ENCODE peak calls at places on chromosomes 1 and 21, in ten cellular contexts. F is activated CD4-positive, alpha-beta T cell treated with anti-CD3 and anti-CD28 coated beads, Interleukin-2, amount 10 ng/mL, durations not matched to agents 7 days and 5 days; B is HTR-8/SVneo; T is right lobe of liver; H is stimulated activated CD4-positive, alpha-beta T cell treated with anti-CD3 and anti-CD28 coated beads, Interleukin-1b, Interleukin-23, amount 100 ng/mL, for 1 hour; M is ACHN; Z is OCI-M1; N is brain microvascular endothelial cell; J is RCC 7860; Q is CD8-positive, alpha-beta memory T cell. S is an unnamed sample.

GRCh38 chr21:37166733-37167132 is 93.7 kb downstream of the TTC3 start:
- DNase-seq in F (peak), B (peak), T (no peak), H (no peak), M (peak), Z (peak), N (no peak), J (peak), Q (no peak), S (no peak)

GRCh38 chr1:232556336-232556735 is 73.6 kb downstream of the SIPA1L2 start:
- DNase-seq in F (no peak), B (no peak), T (no peak), H (no peak), M (no peak), Z (no peak), N (no peak), J (no peak), Q (no peak), S (no peak)

GRCh38 chr1:29709711-29710169 is 473.4 kb downstream of the PTPRU start:
- DNase-seq in F (no peak), B (peak), T (no peak), H (no peak), M (peak), Z (no peak), N (peak), J (peak), Q (no peak), S (no peak)

GRCh38 chr1:222813866-222814535 is 838 bp upstream of the DISP1 start:
- DNase-seq in F (no peak), B (no peak), T (no peak), H (no peak), M (no peak), Z (no peak), N (peak), J (peak), Q (no peak), S (no peak)

GRCh38 chr1:164668451-164668850 is 109.5 kb downstream of the PBX1 start:
- DNase-seq in F (no peak), B (no peak), T (no peak), H (no peak), M (no peak), Z (no peak), N (no peak), J (no peak), Q (no peak), S (no peak)

GRCh38 chr1:15975358-15975804 is 520 bp downstream of the ZBTB17 start:
- DNase-seq in F (peak), B (peak), T (no peak), H (no peak), M (peak), Z (peak), N (peak), J (peak), Q (peak), S (no peak)

GRCh38 chr1:154869351-154870116 is 547 bp downstream of the KCNN3 start:
- DNase-seq in F (no peak), B (no peak), T (peak), H (no peak), M (no peak), Z (no peak), N (peak), J (no peak), Q (no peak), S (no peak)

GRCh38 chr1:40316595-40317393 is at the start of gene COL9A2:
- DNase-seq in F (peak), B (peak), T (no peak), H (peak), M (peak), Z (no peak), N (no peak), J (no peak), Q (peak), S (no peak)

GRCh38 chr1:224106568-224107281 is 7.2 kb upstream of the FBXO28 start:
- DNase-seq in F (peak), B (peak), T (no peak), H (no peak), M (peak), Z (peak), N (peak), J (peak), Q (no peak), S (no peak)

GRCh38 chr1:215682232-215682631 is 115.1 kb downstream of the KCTD3 start:
- DNase-seq in F (no peak), B (no peak), T (no peak), H (no peak), M (peak), Z (no peak), N (no peak), J (peak), Q (no peak), S (no peak)

GRCh38 chr1:147515046-147515869 is 26.0 kb upstream of the BCL9 start:
- DNase-seq in F (no peak), B (peak), T (no peak), H (no peak), M (peak), Z (peak), N (no peak), J (peak), Q (no peak), S (no peak)

GRCh38 chr1:58786184-58786926 is 2.5 kb upstream of the JUN start:
- DNase-seq in F (no peak), B (no peak), T (no peak), H (no peak), M (no peak), Z (no peak), N (no peak), J (no peak), Q (no peak), S (no peak)